ENCODE peak calls at places on chromosomes 13 and 19, in four cellular contexts. A, O, S and N are unnamed samples.

GRCh38 chr19:10464456-10464855 is 38.7 kb downstream of the KEAP1 start:
- DNase-seq in S (no peak), A (no peak), O (no peak), N (no peak)

GRCh38 chr19:29741776-29742175 is 26.7 kb upstream of the C19orf12 start:
- DNase-seq in A (no peak), S (no peak), O (no peak), N (peak; percentile 13)

GRCh38 chr13:80374453-80374852 is 33.5 kb upstream of the SPRY2 start:
- DNase-seq in A (no peak), S (no peak), O (no peak), N (no peak)

GRCh38 chr19:48745208-48745995 is 1.3 kb downstream of the IZUMO1 start:
- DNase-seq in S (peak; percentile 72), A (peak; percentile 57), O (peak; percentile 70), N (peak; percentile 82)

GRCh38 chr13:71621152-71622124 is 245.6 kb downstream of the DACH1 start:
- DNase-seq in S (no peak), A (no peak), O (no peak), N (peak; percentile 57)

GRCh38 chr13:97261254-97262015 is 39.3 kb downstream of the MBNL2 start:
- DNase-seq in S (no peak), O (no peak), A (no peak), N (no peak)

GRCh38 chr19:37997911-37998344 is 90.9 kb downstream of the SIPA1L3 start:
- DNase-seq in A (peak; percentile 97), O (no peak), S (no peak), N (no peak)

GRCh38 chr13:109938255-109938936 is 152.0 kb upstream of the IRS2 start:
- DNase-seq in S (no peak), O (no peak), A (peak; percentile 93), N (no peak)

GRCh38 chr13:48539550-48539949 is 6.7 kb upstream of the RCBTB2 start:
- DNase-seq in O (no peak), A (no peak), S (no peak), N (no peak)

GRCh38 chr13:52414963-52415362 is 9.0 kb upstream of the THSD1 start:
- DNase-seq in S (no peak), O (no peak), A (peak; percentile 69), N (no peak)

GRCh38 chr13:93259527-93260080 is 33.0 kb downstream of the GPC6 start:
- DNase-seq in A (peak; percentile 15), S (no peak), O (no peak), N (no peak)

DNA sequence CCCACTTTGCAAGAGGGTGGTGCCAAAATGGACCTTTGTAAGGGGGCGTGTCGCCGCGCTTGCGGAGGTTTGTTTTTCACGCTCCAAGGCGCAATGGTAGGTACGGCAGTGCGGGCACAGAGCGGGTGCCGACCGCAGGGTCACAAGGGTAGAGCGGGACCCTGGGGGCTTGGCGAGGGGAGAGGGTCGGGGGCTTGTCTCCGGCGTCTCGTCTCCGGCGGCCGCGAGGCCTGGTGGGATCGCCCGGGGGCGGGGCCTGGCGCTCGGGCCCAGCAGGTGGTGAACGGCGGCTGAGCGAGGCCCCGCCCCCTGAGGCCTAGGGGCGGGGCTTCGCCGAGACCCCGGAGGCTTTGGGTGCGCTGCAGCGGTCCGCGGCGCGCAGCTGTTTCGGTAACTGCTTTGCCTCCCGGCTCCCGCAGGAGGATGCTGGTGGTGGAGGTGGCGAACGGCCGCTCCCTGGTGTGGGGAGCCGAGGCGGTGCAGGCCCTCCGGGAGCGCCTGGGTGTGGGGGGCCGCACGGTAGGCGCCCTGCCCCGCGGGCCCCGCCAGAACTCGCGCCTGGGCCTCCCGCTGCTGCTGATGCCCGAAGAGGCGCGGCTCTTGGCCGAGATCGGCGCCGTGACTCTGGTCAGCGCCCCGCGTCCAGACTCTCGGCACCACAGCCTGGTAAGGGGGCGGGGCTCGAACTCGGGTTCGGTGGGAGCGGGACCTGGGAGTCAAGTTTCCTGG is at the start of gene TSEN34:
- DNase-seq in S (peak; percentile 94), A (peak; percentile 75), O (peak; percentile 84), N (peak; percentile 64)
- H3K56ac ChIP-seq in S (peak within 1 kb of the TSS; percentile 99), A (peak within 1 kb of the TSS; percentile 90), O (no peak within 1 kb of the TSS), N (peak within 1 kb of the TSS; percentile 98)

DNA sequence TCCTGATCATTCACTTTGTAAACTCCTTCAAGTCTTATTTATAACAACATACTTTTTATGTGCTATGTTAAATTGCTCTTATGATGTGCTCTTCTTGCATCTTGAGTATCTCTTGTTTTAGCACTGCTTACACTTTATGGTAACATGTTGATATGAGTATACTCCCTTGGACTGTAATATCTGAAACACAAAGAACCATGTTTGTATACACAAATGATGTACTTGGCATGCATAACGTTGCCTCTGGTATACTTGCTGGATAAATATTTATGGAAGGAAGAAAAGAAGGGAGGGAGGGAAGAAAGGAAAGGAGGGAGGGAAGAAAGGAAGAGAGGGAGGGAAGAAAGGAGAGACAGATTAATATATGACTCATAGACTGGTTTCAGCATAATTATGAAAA is 333.2 kb downstream of the PCDH9 start:
- DNase-seq in O (no peak), A (peak; percentile 45), S (no peak), N (no peak)
- H3K4ac ChIP-seq in O (no peak overlapping the region), A (no peak overlapping the region), S (no peak overlapping the region), N (no peak overlapping the region)

DNA sequence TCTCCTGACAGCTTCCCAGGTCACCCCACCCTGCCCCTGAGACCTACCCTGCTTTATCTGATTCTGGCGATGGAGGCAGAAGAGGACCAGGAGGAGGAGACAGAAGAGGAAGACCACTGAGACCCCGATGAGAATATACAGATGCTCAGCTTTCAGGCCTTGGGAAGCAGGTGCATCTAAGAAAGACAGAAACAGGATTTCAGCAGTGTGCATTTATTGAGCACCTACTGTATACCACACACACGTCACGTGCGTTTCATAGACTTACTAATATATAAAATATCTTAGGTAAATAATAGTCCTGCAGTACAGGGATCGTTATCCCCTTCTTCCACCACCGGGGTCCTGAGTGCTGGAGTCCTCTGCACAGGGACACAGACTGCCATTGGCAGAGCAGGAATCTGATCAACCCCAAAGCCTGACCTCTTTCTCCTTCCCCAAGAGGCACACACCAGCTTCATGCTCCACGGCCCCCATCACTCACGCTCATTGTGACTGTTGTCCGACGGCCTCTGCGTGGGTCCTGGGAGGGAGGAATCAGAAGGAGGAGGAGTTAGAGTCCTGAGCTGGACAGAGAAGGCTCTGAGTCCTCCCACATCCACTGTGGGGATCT is 8.2 kb downstream of the LAIR1 start:
- DNase-seq in O (no peak), A (no peak), S (no peak), N (no peak)
- H3K56ac ChIP-seq in O (no peak overlapping the region), A (no peak overlapping the region), S (no peak overlapping the region), N (no peak overlapping the region)

DNA sequence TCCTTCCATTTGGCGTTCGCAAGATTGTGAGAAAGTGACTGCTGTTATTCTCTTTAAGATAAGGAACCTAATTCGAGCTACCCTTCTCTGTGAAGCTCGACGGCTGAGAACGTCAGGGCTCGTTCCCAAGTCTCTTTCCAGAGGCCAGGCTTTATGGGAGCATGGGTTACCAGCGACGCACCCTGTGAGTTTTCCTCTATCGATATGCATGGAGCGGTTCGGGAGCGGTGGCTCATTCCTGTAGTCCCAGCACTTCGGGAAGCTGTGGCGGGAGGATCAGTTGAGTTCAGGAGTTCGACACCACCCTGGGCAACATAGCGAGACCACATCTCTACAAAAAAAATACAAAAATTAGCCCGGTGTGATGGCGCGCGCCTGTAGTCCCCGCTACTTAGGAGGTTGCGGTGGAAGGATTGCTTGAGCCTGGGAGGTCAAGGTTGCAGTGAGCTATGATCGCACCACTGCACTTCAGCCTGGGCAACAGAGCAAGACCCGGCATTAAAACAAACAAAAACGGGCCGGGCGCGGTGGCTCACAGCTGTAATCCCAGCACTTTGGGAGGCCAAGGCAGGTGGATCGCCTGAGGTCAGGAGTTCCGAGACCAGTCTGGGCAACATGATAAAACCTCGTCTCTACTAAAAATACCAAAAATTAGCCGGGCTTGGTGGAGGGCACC is 671 bp upstream of the ZNF606 start:
- DNase-seq in A (no peak), S (no peak), O (peak; percentile 36), N (no peak)
- H3K4ac ChIP-seq in A (peak overlapping the region; percentile 92), S (peak overlapping the region; percentile 32), O (no peak overlapping the region), N (peak overlapping the region; percentile 46)

DNA sequence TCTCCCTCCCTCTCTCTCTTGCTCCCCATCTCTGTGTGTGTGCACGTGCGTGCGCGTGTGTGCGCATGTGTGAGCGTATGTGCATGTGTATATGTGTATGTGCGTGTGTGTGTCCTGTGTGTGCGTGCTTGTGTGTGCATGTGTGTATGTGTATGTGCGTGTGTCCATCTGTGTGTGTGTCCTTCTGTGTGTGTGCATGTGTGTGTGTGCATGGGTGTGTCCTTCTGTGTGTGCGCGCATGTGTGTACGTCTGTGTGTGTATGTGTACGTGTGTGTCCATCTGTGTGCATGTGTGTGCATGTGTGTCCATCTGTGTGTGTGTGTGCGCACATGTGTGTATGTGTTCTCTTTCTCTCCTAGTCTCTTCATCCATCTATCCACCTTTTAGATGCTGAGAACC is 12.2 kb downstream of the SLC8A2 start:
- DNase-seq in A (no peak), O (no peak), S (no peak), N (no peak)
- H3K56ac ChIP-seq in A (no peak overlapping the region), O (no peak overlapping the region), S (no peak overlapping the region), N (no peak overlapping the region)

DNA sequence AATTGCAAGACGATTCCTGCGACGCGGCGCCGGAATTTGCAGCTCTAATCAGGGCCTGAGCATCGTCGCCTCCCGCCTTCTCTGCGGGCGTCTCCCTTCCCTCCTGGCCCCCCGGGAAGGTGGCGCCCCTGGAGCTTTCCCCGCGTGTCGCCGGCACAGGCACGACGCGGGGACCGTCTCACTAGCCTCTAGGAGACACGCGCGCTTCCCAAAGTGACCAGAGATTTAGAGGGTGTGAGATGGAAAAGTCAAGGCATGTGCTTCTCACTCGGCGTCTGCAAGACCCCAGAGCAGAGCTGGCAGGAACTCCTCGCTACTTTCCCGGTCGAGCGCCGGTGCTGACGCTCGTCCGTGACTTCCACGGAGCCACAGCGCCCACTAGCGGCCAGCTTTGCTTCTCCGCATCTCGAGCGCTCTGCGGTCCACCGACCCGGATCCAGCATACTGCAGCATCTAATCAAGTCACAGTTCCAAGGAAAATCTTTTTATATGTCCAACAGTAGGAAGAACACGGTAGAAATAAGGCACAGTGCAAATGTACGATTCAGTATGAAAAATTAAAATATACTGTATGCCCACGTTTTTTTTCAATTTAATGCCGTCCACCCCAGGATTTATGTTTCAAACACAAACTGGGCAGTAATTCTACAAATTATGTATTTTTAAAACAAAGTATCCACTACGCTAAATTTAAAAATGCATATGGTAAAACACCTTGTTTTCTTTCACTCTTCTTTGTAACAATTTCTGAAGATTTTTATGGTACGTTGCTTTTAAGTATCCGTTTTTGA is 977 bp upstream of the EFNB2 start:
- DNase-seq in A (peak; percentile 83), S (peak; percentile 97), O (peak; percentile 91), N (peak; percentile 94)
- H3K4ac ChIP-seq in A (no peak overlapping the region), S (no peak overlapping the region), O (no peak overlapping the region), N (no peak overlapping the region)